ENCODE peak calls at places on chromosomes 16 and 17, in four cellular contexts. E is hepatocyte, A is PC-3, B is HCT116. D is an unnamed sample.
A peak's percentile ranks its signal among the peaks of the same experiment; 100 is the strongest.

GRCh38 chr17:48625502-48626201 is 506 bp downstream of the HOXB9 start:
- DNase-seq in E (peak; percentile 66), A (peak; percentile 77), B (no peak), D (no peak)

GRCh38 chr17:68053237-68054030 is 17.9 kb downstream of the KPNA2 start:
- DNase-seq in E (no peak), A (no peak), B (no peak), D (no peak)

GRCh38 chr16:1979271-1980025 is 1.8 kb downstream of the NOXO1 start:
- DNase-seq in E (peak; percentile 90), A (peak; percentile 85), B (no peak), D (no peak)

GRCh38 chr17:51957746-51958145 is 200.8 kb downstream of the CA10 start:
- DNase-seq in E (no peak), A (no peak), B (no peak), D (no peak)

GRCh38 chr17:17790673-17791464 is 45.9 kb downstream of the SREBF1 start:
- DNase-seq in E (no peak), A (no peak), B (no peak), D (peak; percentile 76)

GRCh38 chr16:1543085-1543896 is 9.8 kb downstream of the TMEM204 start:
- DNase-seq in E (no peak), A (peak; percentile 74), B (peak; percentile 31), D (peak; percentile 64)

GRCh38 chr17:53749178-53749577 is 73.5 kb upstream of the KIF2B start:
- DNase-seq in E (peak; percentile 51), A (peak; percentile 55), B (no peak), D (no peak)

GRCh38 chr17:39143552-39144093 is 7.8 kb downstream of the PLXDC1 start:
- DNase-seq in E (no peak), A (no peak), B (no peak), D (peak; percentile 74)

GRCh38 chr16:14193316-14193871 is 122.3 kb downstream of the MRTFB start:
- DNase-seq in E (no peak), A (no peak), B (no peak), D (no peak)

GRCh38 chr16:29848420-29849297 is 14.4 kb downstream of the CDIPT start:
- DNase-seq in E (peak; percentile 84), A (peak; percentile 59), B (peak; percentile 44), D (peak; percentile 83)

GRCh38 chr17:33142703-33143299 is 150.3 kb downstream of the ASIC2 start:
- DNase-seq in E (peak; percentile 59), A (peak; percentile 35), B (no peak), D (no peak)

GRCh38 chr17:7260601-7261376 is 1.5 kb downstream of the CLDN7 start:
- DNase-seq in E (peak; percentile 83), A (peak; percentile 70), B (no peak), D (no peak)

GRCh38 chr17:57531648-57532486 is 213.2 kb downstream of the CCDC182 start:
- DNase-seq in E (no peak), A (no peak), B (no peak), D (peak; percentile 74)

GRCh38 chr17:59620518-59621259 is 994 bp downstream of the CLTC start:
- DNase-seq in E (peak; percentile 64), A (peak; percentile 51), B (peak; percentile 16), D (peak; percentile 59)

GRCh38 chr17:12250973-12251372 is 230.3 kb downstream of the MAP2K4 start:
- DNase-seq in E (no peak), A (no peak), B (no peak), D (no peak)

GRCh38 chr16:1533443-1533951 is at the start of gene TMEM204:
- DNase-seq in E (no peak), A (no peak), B (no peak), D (peak; percentile 72)

GRCh38 chr17:75181608-75182318 is 996 bp downstream of the SUMO2 start:
- DNase-seq in E (peak; percentile 35), A (no peak), B (no peak), D (peak; percentile 36)

GRCh38 chr17:4539025-4539424 is 16.2 kb downstream of the MYBBP1A start:
- DNase-seq in E (no peak), A (no peak), B (no peak), D (no peak)

GRCh38 chr17:59512844-59513383 is 52.5 kb upstream of the DHX40 start:
- DNase-seq in E (no peak), A (no peak), B (no peak), D (no peak)

GRCh38 chr16:66427871-66428681 is 981 bp downstream of the BEAN1 start:
- DNase-seq in E (peak; percentile 39), A (no peak), B (no peak), D (peak; percentile 72)

GRCh38 chr16:66427451-66427860 is 361 bp downstream of the BEAN1 start:
- DNase-seq in E (no peak), A (no peak), B (no peak), D (no peak)

GRCh38 chr16:66425651-66426050 is 1.4 kb upstream of the BEAN1 start:
- DNase-seq in E (no peak), A (no peak), B (no peak), D (no peak)

GRCh38 chr16:66427036-66427446 is at the start of gene BEAN1:
- DNase-seq in E (peak; percentile 67), A (peak; percentile 17), B (no peak), D (peak; percentile 86)

DNA sequence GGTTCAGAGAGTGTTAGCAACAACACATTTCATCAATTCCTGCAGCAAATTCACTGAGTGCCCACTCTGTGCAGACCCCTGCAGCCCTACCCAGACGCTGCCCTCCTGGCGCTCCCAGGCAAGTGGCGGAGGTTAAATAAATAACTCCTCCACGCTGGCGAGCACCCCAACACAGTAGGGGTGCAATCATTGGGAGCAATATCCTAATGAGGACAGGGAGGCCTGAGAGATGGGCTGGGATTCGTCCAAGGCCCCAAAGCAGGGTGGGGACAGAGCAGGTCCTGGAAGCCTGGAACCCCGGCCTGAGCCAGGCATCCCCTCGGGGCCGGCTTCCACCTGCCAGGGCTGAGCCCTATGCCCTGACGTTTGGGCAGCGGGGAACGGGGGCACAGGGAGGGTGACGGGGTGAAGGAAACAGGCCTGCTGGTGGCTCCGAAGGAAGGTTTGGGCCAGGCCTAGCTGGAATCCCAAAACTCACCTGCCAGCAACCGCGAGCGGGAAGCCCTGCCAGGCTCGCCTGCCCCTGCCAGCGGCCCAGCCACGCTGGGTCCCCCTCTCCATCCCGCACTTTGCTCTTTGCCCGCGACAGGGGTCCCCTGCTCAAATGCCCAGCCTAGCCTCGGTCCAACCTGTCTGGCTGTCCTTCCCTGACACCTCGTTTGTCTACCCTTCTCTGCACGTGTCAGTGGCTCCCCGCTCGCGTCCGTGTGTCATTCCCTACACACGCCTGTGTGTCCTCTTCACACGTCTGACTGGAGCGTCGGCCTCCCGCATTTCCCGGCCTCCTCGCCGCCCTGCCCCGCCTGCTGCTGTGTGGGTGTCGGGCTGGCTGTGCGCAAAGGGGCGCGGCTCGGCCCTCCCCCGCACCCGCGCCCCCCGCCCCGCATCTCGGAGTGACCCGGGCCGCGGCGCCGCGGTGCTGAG is 721 bp upstream of the BEAN1 start:
- DNase-seq in E (peak; percentile 38), A (no peak), B (no peak), D (peak; percentile 61)
- TF ChIP-seq EZH2phosphoT487 in E (no peak), A (no peak), B (no peak), D (no peak)

GRCh38 chr17:63943745-63944144 is 11.6 kb upstream of the CD79B start:
- DNase-seq in E (no peak), A (no peak), B (no peak), D (no peak)

GRCh38 chr17:63947711-63948330 is 15.7 kb upstream of the CD79B start:
- DNase-seq in E (no peak), A (no peak), B (no peak), D (no peak)

GRCh38 chr17:63946440-63947363 is 14.6 kb upstream of the CD79B start:
- DNase-seq in E (peak; percentile 73), A (peak; percentile 60), B (peak; percentile 22), D (peak; percentile 91)

GRCh38 chr17:63944736-63945499 is 12.8 kb upstream of the CD79B start:
- DNase-seq in E (no peak), A (no peak), B (no peak), D (no peak)

GRCh38 chr17:63945851-63946439 is 13.8 kb upstream of the CD79B start:
- DNase-seq in E (no peak), A (no peak), B (no peak), D (no peak)
- TF ChIP-seq EZH2phosphoT487 in E (no peak), A (no peak), B (no peak), D (no peak)

GRCh38 chr16:88064011-88064888 is 113.0 kb downstream of the BANP start:
- DNase-seq in E (no peak), A (no peak), B (no peak), D (no peak)

GRCh38 chr16:88061346-88062110 is 110.3 kb downstream of the BANP start:
- DNase-seq in E (no peak), A (no peak), B (no peak), D (no peak)

GRCh38 chr16:88064889-88065746 is 113.9 kb downstream of the BANP start:
- DNase-seq in E (no peak), A (no peak), B (no peak), D (no peak)

GRCh38 chr16:88062341-88062861 is 111.2 kb downstream of the BANP start:
- DNase-seq in E (peak; percentile 28), A (no peak), B (no peak), D (peak; percentile 63)

DNA sequence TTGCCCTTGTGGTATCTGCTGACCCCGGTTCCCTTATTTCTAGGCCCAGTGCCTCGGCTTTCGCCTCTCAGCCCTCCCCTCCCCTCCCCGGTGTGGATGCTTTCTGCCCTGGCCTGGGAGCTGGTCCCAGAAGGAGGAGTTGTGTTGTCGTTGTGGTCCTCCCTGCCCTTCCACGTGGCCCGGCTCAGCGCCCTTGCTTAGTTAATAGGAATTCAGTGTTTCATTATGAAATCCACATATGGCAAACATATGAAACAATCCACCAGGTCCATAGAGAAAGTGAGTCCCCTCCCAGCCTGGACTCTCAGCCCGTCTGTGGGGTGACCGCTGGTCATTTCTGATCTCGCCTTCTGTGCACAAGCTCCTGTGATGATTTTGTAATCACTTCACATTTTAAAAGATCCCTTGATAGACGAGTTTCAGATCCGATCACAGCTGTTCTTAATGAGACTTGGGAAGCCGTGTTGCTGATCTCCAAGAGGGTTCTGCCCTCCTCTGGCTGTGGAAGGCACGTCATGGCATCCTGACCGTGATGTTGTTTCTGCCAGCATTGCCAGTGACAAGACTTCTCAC is 112.1 kb downstream of the BANP start:
- DNase-seq in E (no peak), A (no peak), B (peak; percentile 4), D (peak; percentile 87)
- TF ChIP-seq EZH2phosphoT487 in E (no peak), A (no peak), B (no peak), D (no peak)

GRCh38 chr16:75193730-75194444 is 13.1 kb downstream of the CTRB2 start:
- DNase-seq in E (no peak), A (no peak), B (no peak), D (no peak)

GRCh38 chr16:75192606-75193264 is 14.2 kb downstream of the CTRB2 start:
- DNase-seq in E (no peak), A (peak; percentile 26), B (no peak), D (no peak)

GRCh38 chr16:75188832-75189477 is 18.0 kb downstream of the CTRB2 start:
- DNase-seq in E (no peak), A (peak; percentile 67), B (no peak), D (no peak)

GRCh38 chr16:75193265-75193650 is 13.7 kb downstream of the CTRB2 start:
- DNase-seq in E (no peak), A (no peak), B (no peak), D (no peak)

DNA sequence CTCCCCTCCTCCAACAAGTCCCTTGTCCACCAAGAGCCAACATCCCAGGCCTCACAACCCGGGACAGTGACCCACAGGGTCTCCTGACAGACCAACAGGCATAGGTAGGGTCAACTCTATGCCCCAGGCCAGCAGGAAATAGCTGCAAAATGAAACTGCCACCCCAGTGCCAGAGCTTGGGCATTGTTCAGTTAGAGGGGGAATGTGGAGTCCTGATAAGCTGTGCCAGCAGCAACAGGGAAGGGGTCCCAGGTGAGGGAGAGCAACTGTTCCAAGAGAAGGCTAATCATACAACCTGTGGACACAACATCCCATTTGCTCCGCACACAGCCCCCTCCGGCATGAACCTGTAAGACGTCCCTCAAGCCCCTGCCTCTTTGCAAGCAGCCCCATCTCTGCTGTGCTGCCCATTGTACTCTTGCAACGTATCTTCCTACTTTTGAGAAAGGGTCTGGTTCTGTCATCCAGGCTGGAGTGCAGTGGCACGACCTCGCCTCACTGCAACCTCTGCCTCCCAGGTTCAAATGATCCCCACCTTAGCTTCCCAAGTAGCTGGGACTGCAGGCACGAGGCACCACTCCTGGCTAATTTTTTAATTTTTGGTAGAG is 17.2 kb downstream of the CTRB2 start:
- DNase-seq in E (no peak), A (no peak), B (no peak), D (no peak)
- TF ChIP-seq EZH2phosphoT487 in E (no peak), A (no peak), B (no peak), D (no peak)